ENCODE peak calls at places on chromosomes 5 and 9, in nine cellular contexts. T, A, N, U, E, X, B, O and J are unnamed samples.

GRCh38 chr5:73284196-73284795 is 111.3 kb downstream of the TMEM174 start:
- DNase-seq in E (no peak), T (peak), N (no peak), B (no peak), O (no peak), U (no peak), A (no peak), X (no peak), J (no peak)

GRCh38 chr5:52658266-52658665 is 129.4 kb upstream of the ITGA1 start:
- DNase-seq in N (no peak), A (no peak), O (no peak), T (no peak), B (no peak), U (no peak), E (no peak), X (no peak), J (no peak)

GRCh38 chr5:86757824-86758223 is 140.1 kb downstream of the COX7C start:
- DNase-seq in E (no peak), X (peak), U (no peak), T (no peak), A (no peak), N (no peak), B (no peak), O (no peak), J (no peak)

GRCh38 chr5:8329773-8330172 is 460.8 kb downstream of the MTRR start:
- DNase-seq in B (no peak), T (no peak), U (no peak), A (no peak), O (no peak), E (no peak), X (no peak), N (no peak), J (no peak)

GRCh38 chr5:65820373-65820772 is 98.4 kb downstream of the NLN start:
- DNase-seq in N (no peak), B (no peak), O (no peak), X (no peak), T (no peak), E (no peak), U (no peak), A (no peak), J (no peak)

GRCh38 chr9:97848237-97848581 is 4.8 kb upstream of the FOXE1 start:
- DNase-seq in U (no peak), N (no peak), O (no peak), T (no peak), A (no peak), E (no peak), B (no peak), X (no peak), J (no peak)

GRCh38 chr5:156351423-156351822 is 24.5 kb downstream of the SGCD start:
- DNase-seq in O (no peak), B (no peak), X (no peak), N (no peak), T (no peak), E (no peak), U (no peak), A (no peak), J (no peak)

GRCh38 chr9:93077811-93078210 is 18.2 kb upstream of the CARD19 start:
- DNase-seq in T (no peak), N (no peak), O (no peak), U (no peak), E (no peak), X (no peak), B (no peak), A (no peak), J (no peak)

GRCh38 chr5:121525731-121526130 is 326.0 kb upstream of the FTMT start:
- DNase-seq in B (no peak), U (no peak), A (no peak), O (no peak), N (no peak), E (no peak), X (no peak), T (no peak), J (no peak)

GRCh38 chr9:4510546-4511322 is 20.5 kb downstream of the SLC1A1 start:
- DNase-seq in A (no peak), X (no peak), O (no peak), E (no peak), N (no peak), U (no peak), B (no peak), T (no peak), J (no peak)